ENCODE peak calls at places on chromosomes 16 and 17, in eight cellular contexts. J, X, L, H, M, I, Y and G are unnamed samples. For H3K9me3, the result is how much of the 10 kb centered on the place peaks cover.

GRCh38 chr16:75526032-75526790 is 9.7 kb downstream of the CHST5 start:
- DNase-seq in I (no peak), J (no peak), H (no peak), L (no peak), X (no peak), M (no peak), Y (no peak), G (no peak)

GRCh38 chr17:48751733-48752398 is 23.3 kb upstream of the HOXB13 start:
- DNase-seq in M (no peak), J (no peak), I (no peak), X (no peak), L (no peak), H (no peak), Y (no peak), G (no peak)

GRCh38 chr17:41982026-41982989 is 15.7 kb downstream of the CNP start:
- DNase-seq in M (peak), L (no peak), J (no peak), I (no peak), X (no peak), Y (peak), H (no peak), G (peak)

GRCh38 chr17:45155029-45155428 is 6.6 kb upstream of the HEXIM2 start:
- DNase-seq in H (no peak), Y (no peak), J (no peak), X (no peak), L (no peak), M (no peak), I (no peak), G (no peak)

GRCh38 chr17:34780438-34780837 is 180.8 kb downstream of the CCT6B start:
- DNase-seq in X (no peak), Y (no peak), L (no peak), J (no peak), I (no peak), M (no peak), H (no peak), G (no peak)

GRCh38 chr17:62763891-62764600 is 44.1 kb downstream of the MARCHF10 start:
- DNase-seq in I (no peak), Y (no peak), M (no peak), X (no peak), L (no peak), H (no peak), J (no peak), G (no peak)

GRCh38 chr17:74796211-74796610 is 20.1 kb upstream of the NAT9 start:
- DNase-seq in L (no peak), Y (no peak), M (no peak), H (no peak), I (no peak), J (no peak), X (no peak), G (no peak)

GRCh38 chr17:17557796-17558195 is 33.7 kb downstream of the PEMT start:
- DNase-seq in M (no peak), L (no peak), J (peak), X (no peak), I (no peak), H (no peak), Y (no peak), G (no peak)

GRCh38 chr16:30724641-30725464 is 23.4 kb upstream of the PHKG2 start:
- DNase-seq in L (no peak), H (no peak), J (no peak), M (peak), Y (no peak), X (peak), I (no peak), G (peak)

GRCh38 chr16:4695473-4696171 is 2.3 kb downstream of the NUDT16L1 start:
- DNase-seq in Y (no peak), H (no peak), X (peak), L (no peak), M (no peak), J (no peak), I (no peak), G (no peak)

GRCh38 chr16:46607529-46607928 is 13.7 kb downstream of the SHCBP1 start:
- DNase-seq in M (no peak), J (no peak), Y (peak), X (no peak), I (no peak), H (no peak), L (no peak), G (no peak)

GRCh38 chr17:44381810-44382209 is 7.6 kb downstream of the ITGA2B start:
- DNase-seq in Y (no peak), J (no peak), L (no peak), X (no peak), M (no peak), I (no peak), H (no peak), G (no peak)

GRCh38 chr16:4649744-4650442 is 25.3 kb downstream of the MGRN1 start:
- DNase-seq in J (no peak), I (no peak), H (no peak), L (no peak), Y (no peak), M (no peak), X (no peak), G (no peak)

GRCh38 chr16:30585022-30585399 is 486 bp downstream of the ZNF785 start:
- DNase-seq in L (no peak), I (no peak), M (no peak), H (no peak), J (no peak), Y (no peak), X (no peak), G (no peak)

GRCh38 chr17:78329263-78330059 is 30.4 kb downstream of the SOCS3 start:
- DNase-seq in H (no peak), I (no peak), Y (peak), M (peak), X (no peak), J (no peak), L (no peak), G (no peak)

GRCh38 chr17:81909966-81910839 is 996 bp downstream of the PCYT2 start:
- DNase-seq in M (no peak), X (no peak), Y (no peak), I (no peak), J (peak), L (no peak), H (no peak), G (no peak)

GRCh38 chr17:57871155-57871554 is 21.3 kb upstream of the MRPS23 start:
- DNase-seq in H (no peak), Y (no peak), X (no peak), J (no peak), I (no peak), M (no peak), L (no peak), G (no peak)

GRCh38 chr17:28725660-28726395 is at the start of gene TLCD1:
- DNase-seq in J (peak), M (peak), L (peak), I (no peak), Y (peak), X (peak), H (peak), G (peak)
- TF ChIP-seq CTCF in J (no peak), M (no peak), L (no peak), I (no peak), Y (no peak), X (peak), H (no peak), G (no peak)

DNA sequence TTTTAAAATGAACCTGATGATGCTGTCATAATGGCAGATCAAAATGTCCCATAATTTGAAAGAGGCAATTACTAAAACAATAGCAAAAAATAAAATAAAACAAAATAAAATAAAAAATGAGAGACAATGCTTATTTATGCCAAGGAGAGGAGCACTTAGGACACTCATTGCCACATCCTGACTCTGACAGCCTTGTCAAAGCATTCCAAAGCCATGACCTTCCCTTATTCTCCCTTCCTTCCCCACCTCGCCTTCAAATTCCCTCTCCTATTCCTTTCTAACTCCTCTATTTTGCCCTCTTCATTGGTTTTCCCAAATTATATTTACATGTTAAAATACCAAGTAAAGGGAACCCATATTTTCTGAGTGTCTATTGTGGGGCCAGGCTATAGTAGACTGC is 220.0 kb downstream of the CDH13 start:
- DNase-seq in I (no peak), H (no peak), X (no peak), Y (no peak), L (no peak), M (no peak), J (no peak), G (no peak)
- H3K9me3 ChIP-seq in I (under half), H (under half), X (under half), Y (under half), L (under half), M (under half), J (under half), G (under half)

DNA sequence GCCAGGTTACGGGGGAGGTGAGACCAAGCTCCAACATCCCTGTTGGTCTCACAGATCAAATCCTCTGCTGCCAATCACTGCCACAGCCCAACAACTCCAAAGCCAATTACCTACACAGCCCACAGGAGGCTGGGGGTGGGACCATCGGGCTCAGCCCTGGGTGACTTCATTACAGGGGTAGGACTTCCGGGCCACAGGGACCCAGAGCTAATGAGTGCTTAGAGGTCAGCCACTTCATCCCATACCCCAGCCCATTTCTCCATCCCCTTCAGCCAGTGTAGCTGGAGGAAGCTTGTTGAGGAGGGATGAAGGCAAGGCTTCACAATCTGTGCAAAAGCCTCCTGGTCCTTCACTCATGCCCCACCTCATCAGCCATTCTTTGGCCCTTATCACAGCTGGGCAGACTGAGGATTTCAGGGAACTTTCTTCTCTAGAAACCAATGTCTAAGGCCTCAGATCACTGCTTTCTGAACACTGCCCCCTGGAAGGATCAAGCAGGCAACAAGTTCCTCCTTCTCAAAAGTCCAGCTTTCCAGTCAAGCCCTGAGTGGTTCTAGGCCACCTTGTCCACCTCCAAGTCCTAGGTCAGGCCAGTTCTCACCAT is 5.8 kb downstream of the FOXN1 start:
- DNase-seq in Y (no peak), I (no peak), L (no peak), M (peak), J (no peak), X (no peak), H (no peak), G (no peak)
- TF ChIP-seq CTCF in Y (no peak), I (no peak), L (no peak), M (no peak), J (no peak), X (no peak), H (no peak), G (no peak)

GRCh38 chr17:4028436-4028835 is 64.2 kb upstream of the ATP2A3 start:
- DNase-seq in H (no peak), I (no peak), X (no peak), L (no peak), J (no peak), M (no peak), Y (no peak), G (no peak)
- H3K9me3 ChIP-seq in H (under half), I (under half), X (under half), L (under half), J (under half), M (under half), Y (under half), G (under half)

GRCh38 chr17:7307686-7308624 is 527 bp downstream of the EIF5A start:
- DNase-seq in Y (peak), I (no peak), L (peak), J (peak), M (peak), H (no peak), X (peak), G (peak)
- TF ChIP-seq CTCF in Y (no peak), I (no peak), L (no peak), J (no peak), M (no peak), H (no peak), X (no peak), G (peak)

GRCh38 chr16:31764103-31764502 is 109.5 kb upstream of the ZNF267 start:
- DNase-seq in H (no peak), X (no peak), J (no peak), Y (no peak), M (no peak), L (no peak), I (no peak), G (no peak)
- H3K9me3 ChIP-seq in H (under half), X (under half), J (half or more), Y (under half), M (under half), L (half or more), I (under half), G (under half)

GRCh38 chr16:50298591-50299507 is 32.5 kb downstream of the ADCY7 start:
- DNase-seq in H (no peak), J (no peak), I (no peak), M (peak), L (no peak), X (peak), Y (no peak), G (no peak)
- TF ChIP-seq CTCF in H (no peak), J (no peak), I (no peak), M (no peak), L (no peak), X (no peak), Y (no peak), G (no peak)

DNA sequence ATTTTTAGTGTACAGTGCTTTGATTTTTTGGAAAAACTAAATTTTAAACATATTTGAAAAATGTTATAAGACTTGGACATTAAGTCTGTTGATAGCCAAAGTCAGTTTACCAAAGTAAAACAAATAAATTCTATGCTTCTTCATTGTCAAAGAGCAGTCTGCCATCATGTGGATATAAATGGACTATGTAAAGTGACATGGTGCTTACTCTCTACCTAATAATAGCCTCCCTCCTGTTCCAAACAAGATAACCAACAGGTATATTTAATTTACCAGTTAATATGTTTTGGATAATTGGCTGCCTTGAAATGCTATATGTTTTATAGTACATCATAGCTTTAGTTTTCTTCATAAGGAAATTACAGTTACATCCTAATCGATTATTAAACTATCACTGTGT is 15.9 kb downstream of the TAF15 start:
- DNase-seq in I (no peak), M (no peak), Y (no peak), X (no peak), H (no peak), L (no peak), J (no peak), G (no peak)
- H3K9me3 ChIP-seq in I (under half), M (under half), Y (under half), X (under half), H (under half), L (under half), J (under half), G (under half)

GRCh38 chr16:66580605-66581209 is 1.4 kb downstream of the CMTM2 start:
- DNase-seq in H (no peak), L (no peak), I (no peak), M (no peak), J (no peak), X (no peak), Y (peak), G (no peak)
- TF ChIP-seq CTCF in H (no peak), L (no peak), I (no peak), M (no peak), J (no peak), X (no peak), Y (peak), G (no peak)

GRCh38 chr16:31888735-31889134 is 15.1 kb downstream of the ZNF267 start:
- DNase-seq in I (no peak), Y (no peak), L (no peak), H (no peak), M (no peak), X (no peak), J (no peak), G (no peak)

GRCh38 chr16:31897283-31897682 is 23.7 kb downstream of the ZNF267 start:
- DNase-seq in I (no peak), J (no peak), Y (no peak), X (no peak), H (no peak), L (no peak), M (no peak), G (no peak)

GRCh38 chr16:31899505-31899904 is 25.9 kb downstream of the ZNF267 start:
- DNase-seq in H (no peak), L (no peak), M (no peak), X (no peak), Y (no peak), J (no peak), I (no peak), G (no peak)

GRCh38 chr16:31893824-31894223 is 20.2 kb downstream of the ZNF267 start:
- DNase-seq in X (no peak), J (no peak), Y (no peak), I (no peak), H (no peak), L (no peak), M (no peak), G (no peak)
- H3K9me3 ChIP-seq in X (under half), J (under half), Y (under half), I (under half), H (under half), L (under half), M (under half), G (under half)